ENCODE peak calls at places on chromosomes 13 and 19, in nine cellular contexts. One of them, this sample, is unnamed.
A peak's percentile ranks its signal among the peaks of the same experiment; 100 is the strongest.

GRCh38 chr19:40822161-40822560 is 23.2 kb downstream of the EGLN2 start:
- DNase-seq in stomach: peak; percentile 22
- DNase-seq in IMR-90: no peak
- DNase-seq in adrenal gland: peak; percentile 28
- DNase-seq in NB4: no peak
- DNase-seq in suprapubic skin: no peak
- DNase-seq in A549: no peak
- DNase-seq in upper lobe of left lung: no peak
- DNase-seq in HCT116: no peak
- DNase-seq in this sample: peak; percentile 77

GRCh38 chr19:16445238-16446107 is 26.3 kb downstream of the EPS15L1 start:
- DNase-seq in NB4: peak; percentile 86
- DNase-seq in upper lobe of left lung: peak; percentile 62
- DNase-seq in HCT116: no peak
- DNase-seq in A549: no peak
- DNase-seq in suprapubic skin: no peak
- DNase-seq in adrenal gland: no peak
- DNase-seq in IMR-90: peak; percentile 83
- DNase-seq in stomach: no peak
- DNase-seq in this sample: no peak

GRCh38 chr19:41998246-41999020 is 4.4 kb upstream of the ATP1A3 start:
- DNase-seq in A549: peak; percentile 74
- DNase-seq in upper lobe of left lung: peak; percentile 26
- DNase-seq in IMR-90: peak; percentile 39
- DNase-seq in adrenal gland: peak; percentile 31
- DNase-seq in stomach: peak; percentile 29
- DNase-seq in HCT116: peak; percentile 16
- DNase-seq in suprapubic skin: no peak
- DNase-seq in NB4: peak; percentile 27
- DNase-seq in this sample: no peak

GRCh38 chr19:33686687-33687541 is 65.2 kb downstream of the CHST8 start:
- DNase-seq in A549: no peak
- DNase-seq in HCT116: no peak
- DNase-seq in adrenal gland: no peak
- DNase-seq in upper lobe of left lung: no peak
- DNase-seq in suprapubic skin: peak; percentile 35
- DNase-seq in stomach: no peak
- DNase-seq in NB4: no peak
- DNase-seq in IMR-90: no peak
- DNase-seq in this sample: no peak

GRCh38 chr19:50383852-50384684 is at the start of gene POLD1:
- DNase-seq in upper lobe of left lung: peak; percentile 100
- DNase-seq in IMR-90: peak; percentile 96
- DNase-seq in stomach: peak; percentile 100
- DNase-seq in suprapubic skin: peak; percentile 98
- DNase-seq in NB4: peak; percentile 96
- DNase-seq in HCT116: peak; percentile 97
- DNase-seq in A549: peak; percentile 99
- DNase-seq in adrenal gland: peak; percentile 99
- DNase-seq in this sample: peak; percentile 99

GRCh38 chr13:107361666-107362065 is 793.7 kb upstream of the ARGLU1 start:
- DNase-seq in suprapubic skin: no peak
- DNase-seq in IMR-90: peak; percentile 82
- DNase-seq in A549: no peak
- DNase-seq in upper lobe of left lung: no peak
- DNase-seq in HCT116: no peak
- DNase-seq in adrenal gland: no peak
- DNase-seq in stomach: no peak
- DNase-seq in NB4: no peak
- DNase-seq in this sample: no peak

GRCh38 chr19:19460258-19460731 is 54.8 kb downstream of the GATAD2A start:
- DNase-seq in A549: no peak
- DNase-seq in upper lobe of left lung: no peak
- DNase-seq in suprapubic skin: no peak
- DNase-seq in IMR-90: peak; percentile 40
- DNase-seq in NB4: peak; percentile 28
- DNase-seq in adrenal gland: no peak
- DNase-seq in HCT116: no peak
- DNase-seq in stomach: no peak
- DNase-seq in this sample: no peak

GRCh38 chr19:45443462-45444317 is 20.0 kb upstream of the ERCC1 start:
- DNase-seq in suprapubic skin: peak; percentile 100
- DNase-seq in adrenal gland: peak; percentile 97
- DNase-seq in A549: peak; percentile 98
- DNase-seq in HCT116: peak; percentile 83
- DNase-seq in upper lobe of left lung: peak; percentile 99
- DNase-seq in IMR-90: peak; percentile 82
- DNase-seq in stomach: peak; percentile 97
- DNase-seq in NB4: peak; percentile 93
- DNase-seq in this sample: peak; percentile 95

GRCh38 chr13:110470272-110471009 is 91.1 kb downstream of the RAB20 start:
- DNase-seq in IMR-90: no peak
- DNase-seq in NB4: no peak
- DNase-seq in suprapubic skin: no peak
- DNase-seq in HCT116: no peak
- DNase-seq in stomach: no peak
- DNase-seq in adrenal gland: peak; percentile 53
- DNase-seq in A549: no peak
- DNase-seq in upper lobe of left lung: peak; percentile 48
- DNase-seq in this sample: no peak

GRCh38 chr13:73248154-73248553 is 189.3 kb downstream of the KLF5 start:
- DNase-seq in NB4: no peak
- DNase-seq in A549: no peak
- DNase-seq in upper lobe of left lung: no peak
- DNase-seq in IMR-90: no peak
- DNase-seq in stomach: no peak
- DNase-seq in suprapubic skin: no peak
- DNase-seq in HCT116: no peak
- DNase-seq in adrenal gland: no peak
- DNase-seq in this sample: no peak

GRCh38 chr13:73250061-73250460 is 191.3 kb downstream of the KLF5 start:
- DNase-seq in suprapubic skin: no peak
- DNase-seq in IMR-90: no peak
- DNase-seq in NB4: peak; percentile 9
- DNase-seq in upper lobe of left lung: no peak
- DNase-seq in A549: no peak
- DNase-seq in HCT116: no peak
- DNase-seq in stomach: no peak
- DNase-seq in adrenal gland: no peak
- DNase-seq in this sample: no peak

GRCh38 chr13:73251866-73252265 is 193.1 kb downstream of the KLF5 start:
- DNase-seq in stomach: no peak
- DNase-seq in upper lobe of left lung: no peak
- DNase-seq in adrenal gland: no peak
- DNase-seq in NB4: no peak
- DNase-seq in suprapubic skin: no peak
- DNase-seq in IMR-90: no peak
- DNase-seq in A549: no peak
- DNase-seq in HCT116: no peak
- DNase-seq in this sample: no peak

GRCh38 chr13:73245271-73245670 is 186.5 kb downstream of the KLF5 start:
- DNase-seq in A549: no peak
- DNase-seq in adrenal gland: no peak
- DNase-seq in IMR-90: no peak
- DNase-seq in NB4: no peak
- DNase-seq in HCT116: no peak
- DNase-seq in upper lobe of left lung: no peak
- DNase-seq in suprapubic skin: no peak
- DNase-seq in stomach: no peak
- DNase-seq in this sample: no peak

DNA sequence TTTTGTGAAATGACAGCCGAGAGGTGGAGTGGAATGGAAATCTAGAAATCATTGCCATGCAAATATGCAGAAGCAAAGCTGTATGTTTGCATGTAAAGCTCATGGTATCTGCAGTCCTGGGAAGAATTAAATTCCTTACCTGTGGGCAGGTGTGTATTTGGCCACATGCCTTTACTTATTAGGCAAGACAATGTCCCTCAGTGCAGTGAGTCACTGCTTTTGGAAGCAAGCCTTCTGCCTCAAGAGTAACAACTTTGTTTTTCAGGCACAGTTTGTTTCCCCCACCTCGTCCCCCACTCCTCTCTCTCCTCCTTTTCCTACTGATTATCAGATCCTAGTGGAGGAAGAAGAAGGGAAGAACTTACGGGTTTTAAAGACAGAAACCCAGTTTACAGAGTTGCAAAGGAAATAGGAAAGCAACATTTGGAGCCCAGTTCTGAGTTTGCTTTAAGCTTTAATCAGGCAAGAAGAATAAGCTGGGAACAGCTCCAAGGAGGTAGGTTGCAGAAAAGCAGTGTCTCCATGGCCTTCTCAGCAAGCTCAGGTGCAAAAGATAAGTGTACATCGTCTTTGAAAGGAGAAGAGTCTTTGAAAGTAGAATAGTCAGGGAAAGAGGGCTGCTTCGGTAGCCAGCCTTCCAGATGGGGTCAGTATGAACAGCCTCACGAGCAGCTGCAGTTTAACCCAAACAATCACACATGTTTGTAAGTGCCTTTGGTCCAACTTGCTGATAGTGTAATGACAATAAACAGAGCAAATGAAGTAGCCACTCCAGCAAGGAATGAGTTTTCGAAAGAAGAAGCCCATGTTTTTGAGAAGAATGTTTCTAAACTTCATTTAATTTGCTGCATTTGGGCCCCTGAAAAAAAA is 190.1 kb downstream of the KLF5 start:
- DNase-seq in A549: peak; percentile 4
- DNase-seq in upper lobe of left lung: peak; percentile 74
- DNase-seq in NB4: no peak
- DNase-seq in adrenal gland: no peak
- DNase-seq in HCT116: peak; percentile 57
- DNase-seq in IMR-90: peak; percentile 63
- DNase-seq in stomach: peak; percentile 64
- DNase-seq in suprapubic skin: no peak
- DNase-seq in this sample: peak; percentile 61
- TF ChIP-seq CTCF in A549: no peak
- TF ChIP-seq CTCF in upper lobe of left lung: no peak
- TF ChIP-seq CTCF in NB4: no peak
- TF ChIP-seq CTCF in adrenal gland: no peak
- TF ChIP-seq CTCF in HCT116: no peak
- TF ChIP-seq CTCF in IMR-90: no peak
- TF ChIP-seq CTCF in stomach: no peak
- TF ChIP-seq CTCF in suprapubic skin: no peak
- TF ChIP-seq CTCF in this sample: no peak

DNA sequence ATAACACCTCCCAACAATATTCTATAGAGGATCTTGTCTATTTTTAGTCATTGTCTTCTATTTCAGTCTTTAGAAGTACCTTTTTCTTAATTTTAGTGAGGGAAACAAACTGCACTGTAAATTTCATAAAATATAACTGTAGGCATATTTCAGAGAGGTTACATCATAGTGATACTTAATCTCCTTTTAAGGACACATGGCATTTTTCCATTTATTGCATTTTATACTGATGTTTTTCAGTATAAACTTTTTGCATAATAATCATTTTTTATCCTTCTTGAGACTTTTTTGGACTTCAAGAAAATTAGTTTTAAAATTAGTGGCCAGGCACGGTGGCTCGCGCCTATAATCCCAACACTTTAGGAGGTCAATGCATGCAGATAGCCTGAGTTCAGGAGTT is 6.6 kb downstream of the ZNF700 start:
- DNase-seq in IMR-90: no peak
- DNase-seq in suprapubic skin: no peak
- DNase-seq in NB4: no peak
- DNase-seq in A549: no peak
- DNase-seq in adrenal gland: no peak
- DNase-seq in stomach: no peak
- DNase-seq in HCT116: no peak
- DNase-seq in upper lobe of left lung: no peak
- DNase-seq in this sample: no peak
- H3K4me3 ChIP-seq in IMR-90: no peak overlapping the region
- H3K4me3 ChIP-seq in suprapubic skin: no peak overlapping the region
- H3K4me3 ChIP-seq in NB4: no peak overlapping the region
- H3K4me3 ChIP-seq in A549: no peak overlapping the region
- H3K4me3 ChIP-seq in adrenal gland: no peak overlapping the region
- H3K4me3 ChIP-seq in stomach: no peak overlapping the region
- H3K4me3 ChIP-seq in HCT116: no peak overlapping the region
- H3K4me3 ChIP-seq in upper lobe of left lung: no peak overlapping the region
- H3K4me3 ChIP-seq in this sample: no peak overlapping the region

DNA sequence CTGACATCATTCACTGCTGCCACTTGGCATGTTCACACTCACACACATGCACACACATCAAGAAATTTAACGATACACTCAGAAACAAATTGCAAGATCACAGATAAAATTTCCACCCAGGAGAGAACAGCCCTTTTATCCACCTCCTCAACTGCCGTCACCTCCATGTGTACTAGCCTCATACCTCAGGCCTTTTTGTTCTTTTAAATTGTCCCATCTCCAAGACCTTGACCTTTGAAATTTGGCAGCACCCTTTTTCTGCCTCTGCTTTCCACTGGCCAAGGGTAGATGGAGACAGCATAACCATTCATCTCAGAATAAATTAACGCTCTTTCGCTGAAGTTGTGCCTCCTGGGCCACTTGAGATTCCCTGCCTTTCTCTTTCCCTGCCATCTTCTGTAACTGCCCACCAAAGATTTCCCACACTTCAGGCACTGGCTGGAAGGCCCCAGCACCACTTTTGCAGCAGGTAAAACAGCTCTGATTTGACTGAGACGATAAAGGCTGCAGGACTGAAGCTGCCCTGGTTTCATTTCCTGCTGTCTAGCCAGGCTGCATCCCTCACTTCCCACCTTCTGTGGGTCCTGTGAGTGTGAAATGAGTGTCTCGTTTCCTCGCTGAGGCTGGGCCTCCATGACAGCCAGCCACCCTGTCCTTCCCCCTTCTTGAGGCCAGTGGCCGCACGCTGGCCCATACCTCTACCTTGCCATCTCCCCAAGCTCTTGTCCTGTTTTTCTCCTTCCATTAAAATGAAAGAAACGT is 39.3 kb downstream of the MBNL2 start:
- DNase-seq in suprapubic skin: no peak
- DNase-seq in NB4: no peak
- DNase-seq in HCT116: no peak
- DNase-seq in upper lobe of left lung: no peak
- DNase-seq in A549: no peak
- DNase-seq in stomach: no peak
- DNase-seq in IMR-90: no peak
- DNase-seq in adrenal gland: peak; percentile 66
- DNase-seq in this sample: no peak
- TF ChIP-seq POLR2A in suprapubic skin: no peak
- TF ChIP-seq POLR2A in NB4: no peak
- TF ChIP-seq POLR2A in HCT116: no peak
- TF ChIP-seq POLR2A in upper lobe of left lung: no peak
- TF ChIP-seq POLR2A in A549: no peak
- TF ChIP-seq POLR2A in stomach: no peak
- TF ChIP-seq POLR2A in IMR-90: no peak
- TF ChIP-seq POLR2A in adrenal gland: peak; percentile 43
- TF ChIP-seq POLR2A in this sample: no peak

GRCh38 chr13:36606060-36606459 is 67.8 kb upstream of the SERTM1 start:
- DNase-seq in upper lobe of left lung: no peak
- DNase-seq in stomach: no peak
- DNase-seq in IMR-90: no peak
- DNase-seq in A549: no peak
- DNase-seq in suprapubic skin: no peak
- DNase-seq in adrenal gland: no peak
- DNase-seq in NB4: no peak
- DNase-seq in HCT116: no peak
- DNase-seq in this sample: no peak

GRCh38 chr13:36612242-36612641 is 61.6 kb upstream of the SERTM1 start:
- DNase-seq in NB4: no peak
- DNase-seq in HCT116: no peak
- DNase-seq in IMR-90: no peak
- DNase-seq in A549: no peak
- DNase-seq in stomach: no peak
- DNase-seq in suprapubic skin: no peak
- DNase-seq in adrenal gland: no peak
- DNase-seq in upper lobe of left lung: no peak
- DNase-seq in this sample: no peak

GRCh38 chr13:36608474-36608873 is 65.3 kb upstream of the SERTM1 start:
- DNase-seq in HCT116: no peak
- DNase-seq in suprapubic skin: no peak
- DNase-seq in stomach: no peak
- DNase-seq in upper lobe of left lung: no peak
- DNase-seq in A549: no peak
- DNase-seq in adrenal gland: no peak
- DNase-seq in IMR-90: no peak
- DNase-seq in NB4: no peak
- DNase-seq in this sample: no peak
- TF ChIP-seq CTCF in HCT116: no peak
- TF ChIP-seq CTCF in suprapubic skin: no peak
- TF ChIP-seq CTCF in stomach: no peak
- TF ChIP-seq CTCF in upper lobe of left lung: no peak
- TF ChIP-seq CTCF in A549: no peak
- TF ChIP-seq CTCF in adrenal gland: no peak
- TF ChIP-seq CTCF in IMR-90: no peak
- TF ChIP-seq CTCF in NB4: no peak
- TF ChIP-seq CTCF in this sample: no peak